ENCODE peak calls at places on chromosome 19, in eight cellular contexts. One of them, this sample, is unnamed.

GRCh38 chr19:53652476-53652875 is 20.7 kb downstream of the DPRX start:
- DNase-seq in stomach: no peak
- DNase-seq in tibial nerve: no peak
- DNase-seq in uterus: no peak
- DNase-seq in right lobe of liver: no peak
- DNase-seq in ovary: no peak
- DNase-seq in heart left ventricle: no peak
- DNase-seq in breast epithelium: no peak
- DNase-seq in this sample: no peak

GRCh38 chr19:32581704-32582164 is 744 bp downstream of the PDCD5 start:
- DNase-seq in tibial nerve: no peak
- DNase-seq in right lobe of liver: peak; percentile 52
- DNase-seq in heart left ventricle: peak; percentile 37
- DNase-seq in uterus: peak; percentile 28
- DNase-seq in breast epithelium: no peak
- DNase-seq in ovary: no peak
- DNase-seq in stomach: no peak
- DNase-seq in this sample: no peak

GRCh38 chr19:12994701-12995595 is at the start of gene NFIX:
- DNase-seq in ovary: peak; percentile 82
- DNase-seq in uterus: peak; percentile 77
- DNase-seq in breast epithelium: no peak
- DNase-seq in right lobe of liver: peak; percentile 77
- DNase-seq in stomach: peak; percentile 78
- DNase-seq in heart left ventricle: peak; percentile 82
- DNase-seq in tibial nerve: peak; percentile 56
- DNase-seq in this sample: no peak

GRCh38 chr19:10976200-10976892 is 15.5 kb downstream of the SMARCA4 start:
- DNase-seq in uterus: no peak
- DNase-seq in right lobe of liver: no peak
- DNase-seq in tibial nerve: no peak
- DNase-seq in breast epithelium: no peak
- DNase-seq in ovary: no peak
- DNase-seq in heart left ventricle: no peak
- DNase-seq in stomach: peak; percentile 34
- DNase-seq in this sample: no peak

GRCh38 chr19:37114001-37114400 is 35.8 kb downstream of the ZNF420 start:
- DNase-seq in ovary: no peak
- DNase-seq in tibial nerve: no peak
- DNase-seq in heart left ventricle: no peak
- DNase-seq in uterus: no peak
- DNase-seq in stomach: no peak
- DNase-seq in right lobe of liver: no peak
- DNase-seq in breast epithelium: no peak
- DNase-seq in this sample: no peak

GRCh38 chr19:54325194-54325621 is 12.2 kb upstream of the LILRA5 start:
- DNase-seq in breast epithelium: no peak
- DNase-seq in ovary: no peak
- DNase-seq in uterus: no peak
- DNase-seq in stomach: no peak
- DNase-seq in heart left ventricle: no peak
- DNase-seq in right lobe of liver: peak; percentile 39
- DNase-seq in tibial nerve: peak; percentile 59
- DNase-seq in this sample: no peak

GRCh38 chr19:39916851-39917396 is 17.5 kb downstream of the FCGBP start:
- DNase-seq in stomach: no peak
- DNase-seq in heart left ventricle: no peak
- DNase-seq in tibial nerve: no peak
- DNase-seq in right lobe of liver: no peak
- DNase-seq in breast epithelium: no peak
- DNase-seq in uterus: no peak
- DNase-seq in ovary: no peak
- DNase-seq in this sample: no peak

GRCh38 chr19:3186891-3187661 is 1.3 kb downstream of the NCLN start:
- DNase-seq in tibial nerve: no peak
- DNase-seq in right lobe of liver: no peak
- DNase-seq in heart left ventricle: no peak
- DNase-seq in uterus: no peak
- DNase-seq in breast epithelium: no peak
- DNase-seq in stomach: no peak
- DNase-seq in ovary: peak; percentile 43
- DNase-seq in this sample: no peak

GRCh38 chr19:1944088-1944915 is 3.3 kb downstream of the CSNK1G2 start:
- DNase-seq in tibial nerve: no peak
- DNase-seq in ovary: peak; percentile 39
- DNase-seq in heart left ventricle: no peak
- DNase-seq in breast epithelium: no peak
- DNase-seq in right lobe of liver: no peak
- DNase-seq in stomach: peak; percentile 33
- DNase-seq in uterus: no peak
- DNase-seq in this sample: no peak

GRCh38 chr19:12801466-12802266 is at the start of the genes PRDX2 and THSD8:
- DNase-seq in stomach: peak; percentile 87
- DNase-seq in tibial nerve: peak; percentile 47
- DNase-seq in right lobe of liver: peak; percentile 88
- DNase-seq in ovary: peak; percentile 88
- DNase-seq in uterus: peak; percentile 72
- DNase-seq in breast epithelium: no peak
- DNase-seq in heart left ventricle: peak; percentile 85
- DNase-seq in this sample: no peak

GRCh38 chr19:8459520-8460260 is 14.9 kb downstream of the HNRNPM start:
- DNase-seq in stomach: no peak
- DNase-seq in right lobe of liver: no peak
- DNase-seq in uterus: no peak
- DNase-seq in tibial nerve: no peak
- DNase-seq in breast epithelium: no peak
- DNase-seq in ovary: no peak
- DNase-seq in heart left ventricle: no peak
- DNase-seq in this sample: no peak

GRCh38 chr19:55097864-55098715 is 19.3 kb downstream of the PPP1R12C start:
- DNase-seq in ovary: no peak
- DNase-seq in uterus: no peak
- DNase-seq in heart left ventricle: no peak
- DNase-seq in stomach: no peak
- DNase-seq in tibial nerve: no peak
- DNase-seq in breast epithelium: no peak
- DNase-seq in right lobe of liver: no peak
- DNase-seq in this sample: no peak

GRCh38 chr19:39319892-39320168 is 833 bp downstream of the LRFN1 start:
- DNase-seq in stomach: no peak
- DNase-seq in ovary: no peak
- DNase-seq in breast epithelium: no peak
- DNase-seq in heart left ventricle: no peak
- DNase-seq in right lobe of liver: no peak
- DNase-seq in uterus: no peak
- DNase-seq in tibial nerve: no peak
- DNase-seq in this sample: no peak

GRCh38 chr19:50638576-50638975 is 1.1 kb downstream of the SYT3 start:
- DNase-seq in breast epithelium: no peak
- DNase-seq in right lobe of liver: no peak
- DNase-seq in uterus: no peak
- DNase-seq in ovary: no peak
- DNase-seq in heart left ventricle: no peak
- DNase-seq in tibial nerve: no peak
- DNase-seq in stomach: no peak
- DNase-seq in this sample: no peak

GRCh38 chr19:5805465-5806132 is 732 bp downstream of the NRTN start:
- DNase-seq in tibial nerve: peak; percentile 22
- DNase-seq in ovary: peak; percentile 36
- DNase-seq in heart left ventricle: peak; percentile 60
- DNase-seq in right lobe of liver: peak; percentile 83
- DNase-seq in stomach: peak; percentile 88
- DNase-seq in breast epithelium: peak; percentile 55
- DNase-seq in uterus: no peak
- DNase-seq in this sample: no peak

GRCh38 chr19:17076539-17076919 is 952 bp downstream of the MYO9B start:
- DNase-seq in tibial nerve: no peak
- DNase-seq in right lobe of liver: no peak
- DNase-seq in ovary: no peak
- DNase-seq in stomach: no peak
- DNase-seq in breast epithelium: no peak
- DNase-seq in heart left ventricle: no peak
- DNase-seq in uterus: no peak
- DNase-seq in this sample: no peak

GRCh38 chr19:30649934-30650614 is 277.9 kb downstream of the ZNF536 start:
- DNase-seq in uterus: no peak
- DNase-seq in stomach: no peak
- DNase-seq in heart left ventricle: no peak
- DNase-seq in tibial nerve: peak; percentile 40
- DNase-seq in breast epithelium: no peak
- DNase-seq in right lobe of liver: no peak
- DNase-seq in ovary: no peak
- DNase-seq in this sample: no peak

GRCh38 chr19:30656520-30657100 is 284.4 kb downstream of the ZNF536 start:
- DNase-seq in heart left ventricle: no peak
- DNase-seq in stomach: no peak
- DNase-seq in tibial nerve: no peak
- DNase-seq in uterus: no peak
- DNase-seq in ovary: no peak
- DNase-seq in breast epithelium: no peak
- DNase-seq in right lobe of liver: no peak
- DNase-seq in this sample: no peak

GRCh38 chr19:30651066-30651465 is 278.9 kb downstream of the ZNF536 start:
- DNase-seq in heart left ventricle: no peak
- DNase-seq in tibial nerve: no peak
- DNase-seq in right lobe of liver: no peak
- DNase-seq in uterus: no peak
- DNase-seq in breast epithelium: no peak
- DNase-seq in ovary: no peak
- DNase-seq in stomach: no peak
- DNase-seq in this sample: no peak

GRCh38 chr19:30651691-30652090 is 279.5 kb downstream of the ZNF536 start:
- DNase-seq in breast epithelium: no peak
- DNase-seq in heart left ventricle: no peak
- DNase-seq in right lobe of liver: no peak
- DNase-seq in tibial nerve: no peak
- DNase-seq in stomach: no peak
- DNase-seq in ovary: no peak
- DNase-seq in uterus: no peak
- DNase-seq in this sample: no peak

GRCh38 chr19:30653646-30654386 is 281.6 kb downstream of the ZNF536 start:
- DNase-seq in uterus: no peak
- DNase-seq in tibial nerve: no peak
- DNase-seq in right lobe of liver: no peak
- DNase-seq in stomach: no peak
- DNase-seq in ovary: no peak
- DNase-seq in heart left ventricle: no peak
- DNase-seq in breast epithelium: no peak
- DNase-seq in this sample: no peak
- TF ChIP-seq CTCF in uterus: no peak
- TF ChIP-seq CTCF in tibial nerve: no peak
- TF ChIP-seq CTCF in right lobe of liver: no peak
- TF ChIP-seq CTCF in stomach: no peak
- TF ChIP-seq CTCF in ovary: no peak
- TF ChIP-seq CTCF in heart left ventricle: no peak
- TF ChIP-seq CTCF in breast epithelium: no peak
- TF ChIP-seq CTCF in this sample: no peak

DNA sequence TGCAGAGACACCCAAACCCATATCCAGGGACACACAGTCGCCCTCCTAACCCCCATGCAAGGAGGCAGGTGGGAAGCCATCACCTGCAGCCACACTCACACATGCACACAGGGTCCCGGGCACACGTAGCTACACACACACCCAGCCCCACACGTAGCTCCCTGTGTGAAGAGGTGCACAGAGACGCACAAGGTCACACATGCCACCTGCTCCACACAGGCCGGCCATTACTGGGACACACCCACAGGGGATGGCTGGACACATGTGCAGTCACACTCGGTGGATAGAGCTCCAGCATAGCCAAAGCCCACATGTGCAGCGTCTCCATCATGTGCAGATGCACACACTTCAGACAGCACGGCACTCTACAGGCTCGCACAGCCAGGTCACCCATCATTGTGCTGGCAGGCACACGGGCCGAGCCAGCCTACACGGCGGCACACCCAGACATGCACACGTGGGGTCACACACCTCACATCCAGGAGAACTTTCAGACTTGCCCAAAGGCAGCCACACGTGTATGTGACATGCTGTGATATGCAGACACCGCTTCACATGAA is 1.1 kb downstream of the ZNF835 start:
- DNase-seq in tibial nerve: no peak
- DNase-seq in stomach: no peak
- DNase-seq in breast epithelium: no peak
- DNase-seq in uterus: no peak
- DNase-seq in ovary: no peak
- DNase-seq in right lobe of liver: no peak
- DNase-seq in heart left ventricle: no peak
- DNase-seq in this sample: no peak
- H3K9me3 ChIP-seq in tibial nerve: peaks cover 36% of the 10 kb centered on the region
- H3K9me3 ChIP-seq in stomach: peaks cover 7% of the 10 kb centered on the region
- H3K9me3 ChIP-seq in breast epithelium: peaks cover 17% of the 10 kb centered on the region
- H3K9me3 ChIP-seq in uterus: no peaks in the 10 kb centered on the region
- H3K9me3 ChIP-seq in ovary: no peaks in the 10 kb centered on the region
- H3K9me3 ChIP-seq in right lobe of liver: no peaks in the 10 kb centered on the region
- H3K9me3 ChIP-seq in heart left ventricle: no peaks in the 10 kb centered on the region
- H3K9me3 ChIP-seq in this sample: no peaks in the 10 kb centered on the region

GRCh38 chr19:47186337-47187022 is 44.5 kb downstream of the BBC3 start:
- DNase-seq in heart left ventricle: no peak
- DNase-seq in tibial nerve: no peak
- DNase-seq in right lobe of liver: no peak
- DNase-seq in uterus: no peak
- DNase-seq in breast epithelium: no peak
- DNase-seq in stomach: no peak
- DNase-seq in ovary: no peak
- DNase-seq in this sample: no peak

GRCh38 chr19:47187023-47187655 is 43.9 kb downstream of the BBC3 start:
- DNase-seq in breast epithelium: no peak
- DNase-seq in right lobe of liver: no peak
- DNase-seq in stomach: no peak
- DNase-seq in uterus: no peak
- DNase-seq in tibial nerve: no peak
- DNase-seq in ovary: no peak
- DNase-seq in heart left ventricle: no peak
- DNase-seq in this sample: no peak

GRCh38 chr19:47187797-47188196 is 43.2 kb downstream of the BBC3 start:
- DNase-seq in uterus: no peak
- DNase-seq in ovary: no peak
- DNase-seq in breast epithelium: no peak
- DNase-seq in stomach: no peak
- DNase-seq in tibial nerve: no peak
- DNase-seq in right lobe of liver: no peak
- DNase-seq in heart left ventricle: no peak
- DNase-seq in this sample: no peak

GRCh38 chr19:47188507-47189033 is 42.4 kb downstream of the BBC3 start:
- DNase-seq in right lobe of liver: no peak
- DNase-seq in stomach: no peak
- DNase-seq in breast epithelium: no peak
- DNase-seq in ovary: no peak
- DNase-seq in heart left ventricle: no peak
- DNase-seq in uterus: no peak
- DNase-seq in tibial nerve: no peak
- DNase-seq in this sample: no peak

GRCh38 chr19:47190167-47190727 is 40.8 kb downstream of the BBC3 start:
- DNase-seq in breast epithelium: peak; percentile 48
- DNase-seq in uterus: peak; percentile 47
- DNase-seq in ovary: peak; percentile 63
- DNase-seq in right lobe of liver: peak; percentile 54
- DNase-seq in stomach: peak; percentile 90
- DNase-seq in heart left ventricle: peak; percentile 36
- DNase-seq in tibial nerve: no peak
- DNase-seq in this sample: no peak
- TF ChIP-seq POLR2A in breast epithelium: no peak
- TF ChIP-seq POLR2A in uterus: no peak
- TF ChIP-seq POLR2A in ovary: no peak
- TF ChIP-seq POLR2A in right lobe of liver: no peak
- TF ChIP-seq POLR2A in stomach: no peak
- TF ChIP-seq POLR2A in heart left ventricle: no peak
- TF ChIP-seq POLR2A in tibial nerve: no peak
- TF ChIP-seq POLR2A in this sample: no peak

GRCh38 chr19:41452584-41453275 is 9.8 kb downstream of the ERICH4 start:
- DNase-seq in tibial nerve: no peak
- DNase-seq in heart left ventricle: no peak
- DNase-seq in ovary: no peak
- DNase-seq in stomach: no peak
- DNase-seq in uterus: no peak
- DNase-seq in breast epithelium: no peak
- DNase-seq in right lobe of liver: no peak
- DNase-seq in this sample: no peak
- TF ChIP-seq CTCF in tibial nerve: no peak
- TF ChIP-seq CTCF in heart left ventricle: no peak
- TF ChIP-seq CTCF in ovary: no peak
- TF ChIP-seq CTCF in stomach: no peak
- TF ChIP-seq CTCF in uterus: no peak
- TF ChIP-seq CTCF in breast epithelium: no peak
- TF ChIP-seq CTCF in right lobe of liver: no peak
- TF ChIP-seq CTCF in this sample: no peak

This sample was measured in esophagus squamous epithelium.